ENCODE peak calls at places on chromosomes 7 and 10, in eight cellular contexts. Q, Z, L, K, A, H, S and V are unnamed samples.

GRCh38 chr7:40268836-40269235 is 134.0 kb downstream of the SUGCT start:
- DNase-seq in H (no peak), A (no peak), Q (no peak), L (no peak), S (no peak), K (no peak), Z (no peak), V (no peak)

GRCh38 chr10:97071491-97071890 is 114.3 kb downstream of the SLIT1 start:
- DNase-seq in A (no peak), Z (no peak), K (no peak), L (no peak), H (no peak), S (no peak), Q (no peak), V (no peak)

GRCh38 chr10:4359003-4359402 is 467.0 kb upstream of the AKR1E2 start:
- DNase-seq in H (no peak), K (no peak), Z (no peak), Q (no peak), S (no peak), L (no peak), A (no peak), V (no peak)

GRCh38 chr7:81776972-81777371 is 7.1 kb upstream of the HGF start:
- DNase-seq in A (no peak), H (no peak), Q (peak), L (no peak), K (no peak), S (no peak), Z (no peak), V (no peak)

GRCh38 chr7:48299580-48300169 is 128.4 kb downstream of the ABCA13 start:
- DNase-seq in H (peak), S (no peak), Q (peak), L (peak), K (no peak), A (peak), Z (peak), V (no peak)

GRCh38 chr10:131855763-131856401 is 44.9 kb upstream of the PPP2R2D start:
- DNase-seq in K (no peak), L (no peak), S (no peak), A (no peak), Z (no peak), Q (no peak), H (no peak), V (no peak)

GRCh38 chr10:63637833-63638443 is 116.7 kb downstream of the REEP3 start:
- DNase-seq in Z (no peak), H (no peak), K (no peak), L (no peak), A (no peak), Q (no peak), S (no peak), V (no peak)

GRCh38 chr10:104330168-104331117 is 7.8 kb downstream of the ITPRIP start:
- DNase-seq in L (peak), H (peak), K (no peak), S (no peak), A (peak), Z (no peak), Q (peak), V (no peak)

GRCh38 chr10:122232781-122233180 is 38.3 kb upstream of the BTBD16 start:
- DNase-seq in Q (no peak), Z (no peak), H (peak), S (no peak), K (no peak), L (peak), A (no peak), V (no peak)

GRCh38 chr10:109883859-109884771 is 39.2 kb downstream of the XPNPEP1 start:
- DNase-seq in Q (peak), Z (peak), S (peak), K (peak), L (peak), A (peak), H (peak), V (peak)

GRCh38 chr10:123622381-123622780 is 43.8 kb upstream of the GPR26 start:
- DNase-seq in H (no peak), Z (no peak), K (no peak), S (no peak), L (peak), Q (peak), A (peak), V (no peak)

GRCh38 chr10:93999401-93999851 is 5.7 kb downstream of the PLCE1 start:
- DNase-seq in A (peak), Q (no peak), K (no peak), L (peak), H (peak), Z (no peak), S (no peak), V (no peak)

GRCh38 chr10:76022366-76022765 is 590.9 kb downstream of the LRMDA start:
- DNase-seq in H (no peak), S (no peak), L (no peak), A (no peak), Z (no peak), K (no peak), Q (no peak), V (no peak)

GRCh38 chr7:77727936-77728701 is 31.9 kb downstream of the RSBN1L start:
- DNase-seq in K (peak), Q (peak), Z (peak), A (peak), S (no peak), L (no peak), H (peak), V (peak)

GRCh38 chr10:62081322-62081945 is 179.9 kb downstream of the ARID5B start:
- DNase-seq in S (no peak), Q (no peak), L (no peak), H (peak), Z (no peak), K (no peak), A (peak), V (no peak)

GRCh38 chr7:117937726-117938483 is 64.7 kb upstream of the CTTNBP2 start:
- DNase-seq in A (no peak), K (no peak), L (no peak), S (no peak), H (no peak), Q (no peak), Z (no peak), V (no peak)

GRCh38 chr7:105439174-105439893 is 50.6 kb upstream of the SRPK2 start:
- DNase-seq in Z (no peak), L (peak), K (no peak), Q (peak), A (peak), S (no peak), H (peak), V (no peak)

GRCh38 chr7:28408974-28409715 is 3.2 kb upstream of the CREB5 start:
- DNase-seq in A (peak), H (peak), L (peak), Q (peak), K (peak), Z (no peak), S (peak), V (peak)

GRCh38 chr10:34280599-34281374 is 534.3 kb downstream of the PARD3 start:
- DNase-seq in A (peak), S (no peak), Z (no peak), L (peak), K (no peak), Q (peak), H (peak), V (no peak)

GRCh38 chr10:123044391-123044790 is 35.6 kb downstream of the ACADSB start:
- DNase-seq in Q (peak), K (no peak), Z (peak), L (no peak), H (no peak), S (no peak), A (peak), V (no peak)

GRCh38 chr10:99828464-99828863 is 46.0 kb downstream of the ABCC2 start:
- DNase-seq in K (no peak), S (no peak), Z (no peak), L (no peak), A (no peak), H (no peak), Q (no peak), V (no peak)

GRCh38 chr7:132742152-132742551 is 165.9 kb upstream of the PLXNA4 start:
- DNase-seq in K (no peak), A (peak), L (peak), Q (peak), H (peak), S (no peak), Z (no peak), V (no peak)

GRCh38 chr7:129292861-129293260 is 68.0 kb downstream of the AHCYL2 start:
- DNase-seq in L (no peak), K (no peak), A (no peak), S (no peak), H (no peak), Z (no peak), Q (no peak), V (no peak)

GRCh38 chr7:115276791-115277190 is 354.9 kb downstream of the MDFIC start:
- DNase-seq in K (no peak), H (no peak), L (no peak), A (no peak), S (no peak), Z (no peak), Q (no peak), V (no peak)

GRCh38 chr10:78515873-78516153 is 482.1 kb downstream of the RPS24 start:
- DNase-seq in Z (no peak), H (no peak), K (no peak), Q (no peak), S (no peak), L (no peak), A (no peak), V (no peak)

GRCh38 chr10:35331894-35332640 is 4.2 kb upstream of the CCNY start:
- DNase-seq in L (peak), K (no peak), Q (peak), A (peak), H (peak), S (no peak), Z (no peak), V (no peak)

GRCh38 chr10:131111007-131111406 is 200.5 kb downstream of the TCERG1L start:
- DNase-seq in L (no peak), Q (no peak), Z (no peak), K (no peak), S (no peak), H (no peak), A (no peak), V (no peak)

GRCh38 chr7:1505731-1506550 is 1.8 kb upstream of the INTS1 start:
- DNase-seq in Q (peak), S (no peak), Z (no peak), L (no peak), A (no peak), H (no peak), K (no peak), V (no peak)

GRCh38 chr10:6145414-6145978 is 56.7 kb downstream of the RBM17 start:
- DNase-seq in K (no peak), A (peak), Q (no peak), S (no peak), H (no peak), Z (no peak), L (no peak), V (no peak)

GRCh38 chr10:49579621-49580020 is 30.5 kb upstream of the SLC18A3 start:
- DNase-seq in A (no peak), L (peak), Q (no peak), S (no peak), K (no peak), H (peak), Z (no peak), V (no peak)

GRCh38 chr7:2247141-2247985 is 5.3 kb downstream of the NUDT1 start:
- DNase-seq in K (no peak), A (peak), S (no peak), Z (no peak), Q (no peak), L (no peak), H (no peak), V (no peak)

GRCh38 chr7:5234852-5235831 is 45.1 kb downstream of the WIPI2 start:
- DNase-seq in H (peak), Z (no peak), L (peak), A (peak), K (no peak), Q (peak), S (no peak), V (no peak)

GRCh38 chr7:18338910-18339309 is 156.6 kb upstream of the HDAC9 start:
- DNase-seq in K (no peak), H (no peak), A (no peak), S (no peak), Z (no peak), L (no peak), Q (no peak), V (no peak)

GRCh38 chr7:7190142-7190541 is 7.8 kb downstream of the C1GALT1 start:
- DNase-seq in K (no peak), Z (no peak), L (peak), Q (peak), S (no peak), A (peak), H (peak), V (no peak)

GRCh38 chr10:52443419-52444388 is 129.6 kb downstream of the DKK1 start:
- DNase-seq in S (no peak), Z (no peak), H (peak), K (no peak), A (peak), Q (peak), L (peak), V (no peak)

GRCh38 chr10:91617073-91617580 is 15.7 kb downstream of the PPP1R3C start:
- DNase-seq in L (no peak), A (peak), S (no peak), Z (no peak), Q (peak), H (peak), K (no peak), V (no peak)

GRCh38 chr10:110190170-110190569 is 17.2 kb upstream of the MXI1 start:
- DNase-seq in H (no peak), K (no peak), S (no peak), Q (no peak), A (no peak), L (no peak), Z (no peak), V (no peak)